ENCODE peak calls at places on chromosomes 5 and 9, in six cellular contexts. R, X, Y, A, J and Q are unnamed samples.

GRCh38 chr5:142881076-142881466 is 110.9 kb downstream of the ARHGAP26 start:
- DNase-seq in R (no peak), X (peak), Y (peak), A (peak), J (peak), Q (peak)

GRCh38 chr9:127769985-127770904 is 8.2 kb downstream of the SH2D3C start:
- DNase-seq in R (no peak), X (peak), Y (no peak), A (no peak), J (no peak), Q (no peak)

GRCh38 chr5:16741007-16741406 is 124.2 kb upstream of the RETREG1 start:
- DNase-seq in R (no peak), X (no peak), Y (peak), A (no peak), J (no peak), Q (no peak)

GRCh38 chr9:129421371-129421770 is 199.5 kb downstream of the C9orf50 start:
- DNase-seq in R (no peak), X (no peak), Y (no peak), A (no peak), J (no peak), Q (no peak)

GRCh38 chr9:7979591-7979990 is 180.0 kb upstream of the DMAC1 start:
- DNase-seq in R (no peak), X (no peak), Y (no peak), A (no peak), J (no peak), Q (no peak)

GRCh38 chr5:57779383-57780223 is 297.0 kb upstream of the ACTBL2 start:
- DNase-seq in R (no peak), X (no peak), Y (peak), A (peak), J (peak), Q (peak)

GRCh38 chr9:134623408-134624066 is 18.1 kb upstream of the COL5A1 start:
- DNase-seq in R (no peak), X (peak), Y (no peak), A (no peak), J (no peak), Q (no peak)

GRCh38 chr9:114500583-114501292 is 4.5 kb downstream of the WHRN start:
- DNase-seq in R (no peak), X (no peak), Y (no peak), A (no peak), J (no peak), Q (no peak)

GRCh38 chr9:133732351-133733073 is 5.6 kb downstream of the SARDH start:
- DNase-seq in R (no peak), X (no peak), Y (no peak), A (no peak), J (no peak), Q (no peak)

GRCh38 chr5:81896764-81897163 is 75.1 kb upstream of the ATG10 start:
- DNase-seq in R (no peak), X (no peak), Y (peak), A (no peak), J (no peak), Q (no peak)

GRCh38 chr5:8769631-8770030 is 776.2 kb downstream of the SEMA5A start:
- DNase-seq in R (no peak), X (no peak), Y (no peak), A (no peak), J (no peak), Q (no peak)

GRCh38 chr9:129822825-129823162 is 1.1 kb downstream of the TOR1A start:
- DNase-seq in R (no peak), X (no peak), Y (no peak), A (peak), J (no peak), Q (no peak)

GRCh38 chr9:101063192-101063591 is 34.7 kb downstream of the PLPPR1 start:
- DNase-seq in R (no peak), X (no peak), Y (no peak), A (no peak), J (no peak), Q (no peak)

GRCh38 chr9:71680189-71680983 is 87.9 kb downstream of the CEMIP2 start:
- DNase-seq in R (no peak), X (no peak), Y (peak), A (peak), J (peak), Q (peak)

GRCh38 chr5:12384005-12384404 is 479.8 kb upstream of the CTNND2 start:
- DNase-seq in R (no peak), X (no peak), Y (no peak), A (no peak), J (no peak), Q (no peak)

GRCh38 chr5:156051972-156052371 is 275.0 kb upstream of the SGCD start:
- DNase-seq in R (no peak), X (no peak), Y (no peak), A (no peak), J (no peak), Q (no peak)

GRCh38 chr5:87408219-87408618 is 4.5 kb downstream of the CCNH start:
- DNase-seq in R (no peak), X (no peak), Y (no peak), A (no peak), J (no peak), Q (no peak)

GRCh38 chr5:72658767-72659540 is 151.7 kb upstream of the ZNF366 start:
- DNase-seq in R (no peak), X (no peak), Y (no peak), A (peak), J (no peak), Q (no peak)

GRCh38 chr5:172284275-172284971 is 859 bp upstream of the UBTD2 start:
- DNase-seq in R (no peak), X (peak), Y (no peak), A (no peak), J (no peak), Q (no peak)

GRCh38 chr9:33381231-33381791 is 21.1 kb downstream of the AQP7 start:
- DNase-seq in R (no peak), X (no peak), Y (no peak), A (peak), J (no peak), Q (no peak)

GRCh38 chr9:125632321-125633115 is 74.5 kb downstream of the MAPKAP1 start:
- DNase-seq in R (no peak), X (no peak), Y (no peak), A (no peak), J (peak), Q (no peak)

GRCh38 chr9:131667576-131667975 is 72.3 kb downstream of the RAPGEF1 start:
- DNase-seq in R (no peak), X (no peak), Y (no peak), A (no peak), J (no peak), Q (peak)

GRCh38 chr9:107351382-107352045 is 68.4 kb downstream of the RAD23B start:
- DNase-seq in R (no peak), X (no peak), Y (no peak), A (no peak), J (no peak), Q (no peak)

GRCh38 chr9:21027295-21027694 is 4.1 kb downstream of the HACD4 start:
- DNase-seq in R (no peak), X (no peak), Y (peak), A (peak), J (peak), Q (peak)

GRCh38 chr5:72499090-72499489 is 8.1 kb downstream of the ZNF366 start:
- DNase-seq in R (no peak), X (no peak), Y (no peak), A (no peak), J (no peak), Q (no peak)

GRCh38 chr5:93162201-93162654 is 418.8 kb downstream of the NR2F1-AS1 start:
- DNase-seq in R (no peak), X (no peak), Y (no peak), A (peak), J (peak), Q (peak)

GRCh38 chr9:114238919-114239879 is 83.7 kb upstream of the ORM1 start:
- DNase-seq in R (no peak), X (no peak), Y (peak), A (peak), J (peak), Q (peak)

GRCh38 chr9:99433555-99433954 is 211.5 kb downstream of the SEC61B start:
- DNase-seq in R (no peak), X (no peak), Y (peak), A (peak), J (peak), Q (peak)

GRCh38 chr5:66743344-66743743 is 147.2 kb downstream of the MAST4 start:
- DNase-seq in R (no peak), X (no peak), Y (no peak), A (no peak), J (no peak), Q (no peak)

GRCh38 chr5:66741394-66741793 is 145.2 kb downstream of the MAST4 start:
- DNase-seq in R (no peak), X (no peak), Y (no peak), A (no peak), J (no peak), Q (no peak)

GRCh38 chr5:66742896-66743247 is 146.7 kb downstream of the MAST4 start:
- DNase-seq in R (no peak), X (no peak), Y (no peak), A (no peak), J (no peak), Q (no peak)

GRCh38 chr5:66744040-66744439 is 147.8 kb downstream of the MAST4 start:
- DNase-seq in R (no peak), X (no peak), Y (peak), A (peak), J (no peak), Q (peak)

DNA sequence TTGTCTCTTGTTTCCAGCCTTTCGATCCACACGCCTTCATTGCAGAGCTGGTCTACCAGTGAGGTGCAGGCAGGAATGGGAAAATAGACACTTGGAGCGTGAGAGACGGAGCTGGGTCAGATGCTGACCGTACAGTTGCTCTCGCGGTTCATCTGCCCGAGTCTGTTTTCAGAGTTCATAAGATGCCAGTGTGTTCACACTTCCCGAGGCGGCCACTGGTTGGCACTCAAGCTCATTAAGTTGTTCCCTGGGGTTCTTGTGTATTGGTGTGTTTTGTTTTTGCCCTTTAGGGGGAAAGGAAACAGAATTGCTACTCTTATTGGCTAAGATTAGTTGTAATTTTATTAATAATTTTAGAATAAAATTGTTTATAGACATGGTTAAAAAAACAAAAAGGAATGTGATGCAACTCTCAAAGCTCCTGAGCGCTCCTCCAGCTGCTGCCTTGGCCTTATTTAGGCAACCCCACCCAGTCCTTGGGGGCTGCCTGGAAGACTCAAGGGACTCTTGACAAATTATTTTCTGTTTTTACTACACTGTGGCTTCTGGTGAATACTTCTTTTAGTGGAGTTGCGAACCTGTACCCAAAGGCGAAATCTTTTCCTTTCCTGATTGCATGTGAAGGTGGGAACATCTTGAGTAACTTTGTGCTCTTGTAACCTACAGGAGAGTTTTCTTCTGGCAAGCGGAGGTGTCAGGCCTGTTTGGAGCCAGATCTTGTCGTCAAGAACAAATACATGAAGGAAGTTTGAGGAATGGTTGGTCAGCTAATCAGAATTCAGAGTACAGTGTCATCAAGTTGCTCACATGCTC is 146.1 kb downstream of the MAST4 start:
- DNase-seq in R (no peak), X (no peak), Y (peak), A (peak), J (no peak), Q (peak)
- TF ChIP-seq CTCF in R (peak), X (no peak), Y (peak), A (peak), J (peak), Q (peak)

GRCh38 chr9:136950656-136951030 is 1.4 kb upstream of the LCN12 start:
- DNase-seq in R (no peak), X (no peak), Y (no peak), A (no peak), J (no peak), Q (no peak)
- TF ChIP-seq CTCF in R (no peak), X (no peak), Y (no peak), A (no peak), J (no peak), Q (no peak)

DNA sequence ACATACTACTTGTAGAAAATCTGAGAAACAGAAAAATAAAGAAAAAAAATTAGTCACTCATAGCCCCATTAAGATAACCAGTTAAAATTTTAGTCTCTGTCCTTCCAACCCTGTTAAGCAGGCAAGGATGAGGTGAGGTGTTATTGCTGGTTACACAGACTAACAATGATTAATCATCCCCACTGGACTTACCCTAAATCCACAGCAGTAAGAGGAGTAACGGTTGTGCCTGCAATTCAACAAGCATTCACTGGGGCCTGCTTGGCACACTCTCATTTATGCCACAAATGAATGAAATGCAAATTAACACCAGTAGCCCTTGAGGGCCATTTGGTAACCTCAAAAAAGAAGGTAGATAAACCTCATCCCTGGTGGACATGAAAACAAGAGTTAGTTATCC is 8.0 kb downstream of the LHFPL2 start:
- DNase-seq in R (no peak), X (no peak), Y (no peak), A (no peak), J (peak), Q (no peak)
- TF ChIP-seq CTCF in R (no peak), X (no peak), Y (no peak), A (no peak), J (no peak), Q (no peak)

GRCh38 chr5:58891971-58892343 is 309.1 kb downstream of the RAB3C start:
- DNase-seq in R (no peak), X (no peak), Y (no peak), A (no peak), J (no peak), Q (no peak)
- TF ChIP-seq CTCF in R (peak), X (no peak), Y (no peak), A (no peak), J (peak), Q (no peak)

DNA sequence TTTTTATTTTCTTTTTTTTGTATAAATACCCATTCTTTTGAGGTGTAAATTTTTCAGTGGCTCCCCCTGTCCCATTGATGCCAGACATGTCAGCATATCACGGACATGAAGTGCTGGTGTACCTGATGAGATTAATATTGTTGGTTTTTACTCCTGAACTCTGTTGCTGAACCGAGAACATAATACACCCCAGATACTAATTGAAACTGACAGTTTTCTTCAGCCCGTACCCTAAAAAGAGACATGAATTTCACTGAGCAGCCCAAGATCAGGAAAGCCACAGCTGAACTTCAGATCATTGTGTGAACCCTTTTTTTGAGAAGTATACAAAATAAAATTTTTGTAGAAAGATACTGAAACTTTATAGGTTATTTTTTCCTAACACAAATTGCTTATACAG is 75.7 kb downstream of the PRDM9 start:
- DNase-seq in R (no peak), X (no peak), Y (no peak), A (no peak), J (no peak), Q (no peak)
- TF ChIP-seq CTCF in R (no peak), X (no peak), Y (no peak), A (no peak), J (no peak), Q (no peak)

DNA sequence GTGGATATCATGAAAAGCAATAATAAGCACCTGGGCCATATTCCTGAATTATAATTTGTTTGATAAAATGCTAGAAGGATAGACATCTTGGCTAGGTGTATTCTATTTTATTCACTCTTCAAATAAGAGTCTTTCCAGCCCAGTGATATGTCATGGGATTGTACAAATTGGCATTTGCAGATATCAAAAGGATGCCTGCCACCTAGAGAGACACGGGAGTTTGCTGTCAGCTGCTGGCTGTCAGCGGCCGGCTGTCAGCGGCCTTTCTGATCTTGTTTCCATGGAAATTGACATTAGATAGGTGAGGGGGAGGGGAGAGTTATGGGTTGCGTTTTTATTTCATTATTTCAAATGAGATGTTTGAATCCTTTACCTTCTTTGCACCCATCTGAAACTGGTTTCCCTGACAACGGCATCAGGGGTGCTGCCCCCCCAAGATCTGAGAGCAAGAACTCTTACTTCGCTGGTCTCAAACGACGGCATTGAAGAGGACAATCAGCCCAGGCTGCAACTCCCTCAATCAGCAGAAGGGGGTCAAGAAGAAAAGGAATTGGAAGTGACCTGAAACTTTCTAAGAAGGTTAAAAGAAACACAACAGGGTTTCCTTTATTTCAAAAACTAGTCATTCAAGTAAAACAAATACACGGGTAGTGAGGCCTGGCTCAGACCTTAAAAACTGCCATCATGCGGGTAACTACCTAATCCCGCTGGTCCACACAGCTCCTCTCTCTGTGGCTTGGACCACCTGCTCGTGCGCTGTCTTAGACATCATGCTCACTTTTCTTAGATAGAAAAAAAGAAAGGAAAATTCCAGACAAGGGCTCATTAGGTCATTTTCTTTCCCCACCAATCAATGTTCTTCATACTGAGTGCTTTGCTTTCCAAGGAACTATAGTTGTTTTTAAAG is 115.7 kb downstream of the TLE1 start:
- DNase-seq in R (no peak), X (no peak), Y (no peak), A (no peak), J (no peak), Q (no peak)
- TF ChIP-seq CTCF in R (peak), X (no peak), Y (no peak), A (peak), J (no peak), Q (peak)

DNA sequence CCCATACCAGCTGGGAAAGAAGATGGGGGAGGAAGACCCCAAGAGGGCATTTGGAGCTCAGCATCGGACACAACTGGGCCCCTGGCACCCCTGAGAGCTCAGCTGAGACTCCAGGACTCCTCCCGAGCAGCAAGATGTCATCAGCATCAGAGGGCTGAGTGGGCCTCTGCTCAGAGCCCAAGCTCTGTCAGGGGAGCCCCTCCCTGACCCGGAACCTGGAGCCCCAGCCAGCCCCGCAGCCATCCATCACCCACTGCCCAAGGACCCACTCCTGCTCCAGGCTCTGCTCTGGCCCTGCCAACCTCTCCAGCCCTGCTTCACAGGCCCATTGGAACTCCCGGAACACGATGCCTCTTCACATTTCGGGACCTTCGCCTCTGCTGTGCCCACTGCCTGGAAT is 9.8 kb downstream of the NR5A1 start:
- DNase-seq in R (no peak), X (no peak), Y (no peak), A (no peak), J (no peak), Q (no peak)
- TF ChIP-seq CTCF in R (no peak), X (no peak), Y (no peak), A (no peak), J (no peak), Q (no peak)